ENCODE peak calls at places on chromosomes 1 and 21, in ten cellular contexts. O is activated CD8-positive, alpha-beta memory T cell treated with anti-CD3 and anti-CD28 coated beads, Interleukin-2, amount 50 U/mL, for 48 hours; Y is lower lobe of right lung; B is amygdala; P is left colon; J is endodermal cell; L is G401; K is right cardiac atrium; N is stimulated activated CD8-positive, alpha-beta memory T cell treated with anti-CD3 and anti-CD28 coated beads, Interleukin-4, amount 100 ng/mL, for 48 hours; D is islet precursor cell. T is an unnamed sample.

GRCh38 chr1:234214911-234215892 is 158.1 kb upstream of the COA6 start:
- DNase-seq in P (peak), O (no peak), J (peak), D (peak), N (no peak), K (no peak), B (no peak), Y (peak), L (peak), T (no peak)

GRCh38 chr1:29706936-29707335 is 470.6 kb downstream of the PTPRU start:
- DNase-seq in P (no peak), B (no peak), L (no peak), K (peak), N (peak), J (peak), Y (no peak), O (peak), D (peak), T (peak)

GRCh38 chr1:117821782-117822447 is 107.5 kb downstream of the GDAP2 start:
- DNase-seq in L (no peak), J (no peak), Y (no peak), D (peak), B (no peak), K (no peak), O (no peak), P (no peak), N (no peak), T (peak)

GRCh38 chr1:53362270-53362669 is 34.4 kb upstream of the LRP8 start:
- DNase-seq in D (peak), B (no peak), P (no peak), K (no peak), Y (no peak), J (peak), O (peak), L (no peak), N (no peak), T (no peak)

GRCh38 chr1:112322018-112322417 is 74.0 kb upstream of the CTTNBP2NL start:
- DNase-seq in Y (no peak), D (no peak), L (no peak), J (no peak), B (no peak), K (no peak), P (no peak), N (no peak), O (no peak), T (no peak)

GRCh38 chr1:24830680-24831272 is 85.5 kb downstream of the CLIC4 start:
- DNase-seq in J (no peak), Y (no peak), D (no peak), P (no peak), L (peak), B (no peak), N (no peak), K (no peak), O (no peak), T (peak)

GRCh38 chr1:236181059-236181458 is 38.7 kb downstream of the GPR137B start:
- DNase-seq in K (no peak), N (no peak), Y (no peak), B (no peak), O (no peak), P (no peak), J (no peak), D (no peak), L (no peak), T (no peak)

GRCh38 chr1:175887981-175888428 is 144.6 kb upstream of the TNR start:
- DNase-seq in K (peak), O (peak), B (peak), P (peak), N (peak), J (peak), L (peak), Y (peak), D (peak), T (peak)

GRCh38 chr21:17388226-17388625 is 124.6 kb upstream of the CXADR start:
- DNase-seq in B (no peak), P (no peak), N (no peak), D (no peak), J (peak), K (no peak), L (peak), Y (no peak), O (no peak), T (no peak)

GRCh38 chr1:164922585-164922984 is 363.6 kb downstream of the PBX1 start:
- DNase-seq in B (no peak), N (no peak), D (no peak), O (no peak), P (no peak), K (no peak), Y (no peak), J (no peak), L (no peak), T (no peak)

GRCh38 chr1:20390589-20391331 is 95.2 kb downstream of the CAMK2N1 start:
- DNase-seq in K (no peak), J (no peak), N (no peak), L (no peak), B (no peak), O (no peak), P (no peak), D (no peak), Y (no peak), T (no peak)

GRCh38 chr1:19858894-19859293 is 23.3 kb upstream of the OTUD3 start:
- DNase-seq in P (no peak), O (no peak), K (no peak), N (no peak), D (no peak), J (no peak), Y (no peak), L (no peak), B (no peak), T (no peak)

GRCh38 chr21:43330306-43330881 is 96.5 kb downstream of the SIK1 start:
- DNase-seq in L (no peak), K (peak), N (no peak), Y (no peak), D (no peak), P (no peak), O (no peak), J (no peak), B (no peak), T (no peak)

GRCh38 chr1:87150143-87150542 is 178.5 kb upstream of the LMO4 start:
- DNase-seq in B (no peak), K (no peak), D (no peak), P (no peak), Y (no peak), N (no peak), L (no peak), J (no peak), O (no peak), T (no peak)

GRCh38 chr21:14543983-14544382 is 2.1 kb downstream of the SAMSN1 start:
- DNase-seq in Y (no peak), B (no peak), O (no peak), D (no peak), L (no peak), K (no peak), N (no peak), J (no peak), P (no peak), T (no peak)

T was measured in Daoy.